ENCODE peak calls at places on chromosome 7, in ten cellular contexts. S is right lobe of liver; L is skeletal muscle cell; R is CD8-positive, alpha-beta T cell; U is IMR-90; Q is epithelial cell of esophagus; E is aorta; N is heart left ventricle; J is neuronal stem cell; O is dorsolateral prefrontal cortex. F is an unnamed sample.

GRCh38 chr7:32586291-32587221 is 91.3 kb downstream of the AVL9 start:
- DNase-seq in S (peak), L (peak), R (no peak), U (peak), Q (peak), E (no peak), N (peak), J (no peak), O (no peak), F (peak)

GRCh38 chr7:25720427-25720826 is 431.6 kb upstream of the NFE2L3 start:
- DNase-seq in S (no peak), L (no peak), R (no peak), U (peak), Q (peak), E (no peak), N (no peak), J (no peak), O (no peak), F (no peak)

GRCh38 chr7:145331076-145331475 is 495.2 kb upstream of the TPK1 start:
- DNase-seq in S (no peak), L (no peak), R (no peak), U (no peak), Q (no peak), E (no peak), N (no peak), J (no peak), O (no peak), F (no peak)

GRCh38 chr7:157359581-157359980 is 22.8 kb downstream of the DNAJB6 start:
- DNase-seq in S (no peak), L (no peak), R (no peak), U (no peak), Q (no peak), E (no peak), N (no peak), J (no peak), O (no peak), F (no peak)

GRCh38 chr7:151313857-151314256 is 27.8 kb upstream of the NUB1 start:
- DNase-seq in S (no peak), L (no peak), R (no peak), U (peak), Q (peak), E (peak), N (peak), J (no peak), O (peak), F (no peak)

GRCh38 chr7:40092152-40092551 is 42.3 kb downstream of the MPLKIP start:
- DNase-seq in S (no peak), L (no peak), R (no peak), U (no peak), Q (peak), E (no peak), N (no peak), J (no peak), O (no peak), F (no peak)

GRCh38 chr7:142153400-142153799 is 41.9 kb downstream of the MGAM2 start:
- DNase-seq in S (no peak), L (no peak), R (no peak), U (no peak), Q (peak), E (no peak), N (no peak), J (no peak), O (no peak), F (no peak)

GRCh38 chr7:3217166-3217565 is 83.9 kb upstream of the SDK1 start:
- DNase-seq in S (no peak), L (no peak), R (no peak), U (peak), Q (no peak), E (peak), N (peak), J (no peak), O (no peak), F (peak)

GRCh38 chr7:19464241-19464640 is 244.6 kb downstream of the POLR1F start:
- DNase-seq in S (no peak), L (peak), R (no peak), U (peak), Q (peak), E (no peak), N (no peak), J (no peak), O (no peak), F (peak)

GRCh38 chr7:143492799-143493568 is 15.3 kb downstream of the TAS2R41 start:
- DNase-seq in S (no peak), L (no peak), R (no peak), U (peak), Q (peak), E (no peak), N (no peak), J (no peak), O (no peak), F (no peak)

GRCh38 chr7:114081606-114082425 is 163.0 kb upstream of the PPP1R3A start:
- DNase-seq in S (no peak), L (peak), R (no peak), U (peak), Q (peak), E (no peak), N (no peak), J (peak), O (no peak), F (peak)

GRCh38 chr7:51430480-51431086 is 114.0 kb upstream of the COBL start:
- DNase-seq in S (no peak), L (no peak), R (peak), U (peak), Q (peak), E (no peak), N (no peak), J (peak), O (no peak), F (peak)

GRCh38 chr7:149140784-149141183 is 6.5 kb upstream of the ZNF398 start:
- DNase-seq in S (no peak), L (no peak), R (no peak), U (peak), Q (no peak), E (no peak), N (no peak), J (no peak), O (no peak), F (no peak)

GRCh38 chr7:135962802-135963201 is 14.4 kb downstream of the MTPN start:
- DNase-seq in S (no peak), L (no peak), R (no peak), U (no peak), Q (no peak), E (no peak), N (no peak), J (no peak), O (no peak), F (no peak)

GRCh38 chr7:66957595-66958290 is 36.7 kb downstream of the TMEM248 start:
- DNase-seq in S (no peak), L (no peak), R (no peak), U (no peak), Q (no peak), E (no peak), N (no peak), J (no peak), O (no peak), F (no peak)

GRCh38 chr7:35605760-35606159 is 89.2 kb downstream of the HERPUD2 start:
- DNase-seq in S (no peak), L (peak), R (no peak), U (peak), Q (peak), E (no peak), N (no peak), J (no peak), O (no peak), F (peak)

GRCh38 chr7:137421389-137421788 is 77.9 kb upstream of the PTN start:
- DNase-seq in S (no peak), L (no peak), R (no peak), U (peak), Q (no peak), E (no peak), N (no peak), J (no peak), O (no peak), F (no peak)

GRCh38 chr7:99679032-99679399 is 780 bp downstream of the CYP3A5 start:
- DNase-seq in S (no peak), L (no peak), R (no peak), U (peak), Q (peak), E (no peak), N (no peak), J (no peak), O (no peak), F (no peak)
- H3K4me3 ChIP-seq in S (peak), L (no peak), R (no peak), U (no peak), Q (peak), E (no peak), N (no peak), J (no peak), O (no peak), F (no peak)

DNA sequence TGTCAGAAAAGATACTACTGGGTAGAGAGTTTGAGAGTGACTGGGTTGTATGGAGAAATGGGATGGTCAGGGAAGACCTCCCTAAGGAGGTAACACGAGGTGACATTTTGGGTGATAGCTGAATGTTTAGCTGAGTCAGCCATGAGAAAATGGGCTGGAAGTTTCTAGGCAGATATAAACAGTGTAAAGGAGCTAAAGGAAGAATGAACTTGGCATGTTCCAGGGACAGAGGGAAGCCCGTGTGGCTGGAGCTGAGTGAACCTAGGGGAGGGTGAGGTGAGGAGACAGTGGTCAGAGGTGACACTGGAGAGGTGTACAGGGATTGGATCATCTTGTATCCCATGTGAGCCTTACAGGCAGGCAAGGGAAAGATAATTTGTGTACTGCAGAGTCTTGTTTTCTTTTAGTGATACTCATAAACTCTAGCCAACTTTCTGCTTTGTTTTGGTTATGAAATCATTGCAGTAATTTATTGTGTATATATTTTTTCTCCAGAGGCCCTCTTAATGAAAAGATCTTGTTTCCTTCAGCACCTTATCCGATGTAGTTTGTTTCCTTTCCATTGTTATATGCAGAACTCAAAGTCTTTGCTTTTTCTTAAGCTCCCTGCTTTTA is 1.8 kb downstream of the STARD3NL start:
- DNase-seq in S (no peak), L (no peak), R (no peak), U (peak), Q (no peak), E (no peak), N (no peak), J (no peak), O (no peak), F (no peak)
- H3K4me3 ChIP-seq in S (no peak), L (peak), R (no peak), U (peak), Q (no peak), E (no peak), N (peak), J (no peak), O (peak), F (peak)

GRCh38 chr7:106074257-106074656 is 37.9 kb downstream of the SYPL1 start:
- DNase-seq in S (no peak), L (no peak), R (no peak), U (no peak), Q (no peak), E (no peak), N (no peak), J (no peak), O (no peak), F (no peak)

GRCh38 chr7:106072715-106073091 is 39.4 kb downstream of the SYPL1 start:
- DNase-seq in S (no peak), L (no peak), R (no peak), U (no peak), Q (no peak), E (no peak), N (no peak), J (no peak), O (no peak), F (no peak)

GRCh38 chr7:106076537-106076936 is 35.6 kb downstream of the SYPL1 start:
- DNase-seq in S (no peak), L (no peak), R (no peak), U (no peak), Q (no peak), E (no peak), N (no peak), J (no peak), O (no peak), F (no peak)

GRCh38 chr7:106073701-106074100 is 38.4 kb downstream of the SYPL1 start:
- DNase-seq in S (no peak), L (no peak), R (no peak), U (no peak), Q (no peak), E (no peak), N (no peak), J (no peak), O (no peak), F (no peak)

GRCh38 chr7:106075937-106076336 is 36.2 kb downstream of the SYPL1 start:
- DNase-seq in S (no peak), L (no peak), R (no peak), U (no peak), Q (no peak), E (no peak), N (no peak), J (no peak), O (no peak), F (no peak)
- H3K4me3 ChIP-seq in S (no peak), L (no peak), R (no peak), U (no peak), Q (no peak), E (no peak), N (no peak), J (no peak), O (no peak), F (no peak)

DNA sequence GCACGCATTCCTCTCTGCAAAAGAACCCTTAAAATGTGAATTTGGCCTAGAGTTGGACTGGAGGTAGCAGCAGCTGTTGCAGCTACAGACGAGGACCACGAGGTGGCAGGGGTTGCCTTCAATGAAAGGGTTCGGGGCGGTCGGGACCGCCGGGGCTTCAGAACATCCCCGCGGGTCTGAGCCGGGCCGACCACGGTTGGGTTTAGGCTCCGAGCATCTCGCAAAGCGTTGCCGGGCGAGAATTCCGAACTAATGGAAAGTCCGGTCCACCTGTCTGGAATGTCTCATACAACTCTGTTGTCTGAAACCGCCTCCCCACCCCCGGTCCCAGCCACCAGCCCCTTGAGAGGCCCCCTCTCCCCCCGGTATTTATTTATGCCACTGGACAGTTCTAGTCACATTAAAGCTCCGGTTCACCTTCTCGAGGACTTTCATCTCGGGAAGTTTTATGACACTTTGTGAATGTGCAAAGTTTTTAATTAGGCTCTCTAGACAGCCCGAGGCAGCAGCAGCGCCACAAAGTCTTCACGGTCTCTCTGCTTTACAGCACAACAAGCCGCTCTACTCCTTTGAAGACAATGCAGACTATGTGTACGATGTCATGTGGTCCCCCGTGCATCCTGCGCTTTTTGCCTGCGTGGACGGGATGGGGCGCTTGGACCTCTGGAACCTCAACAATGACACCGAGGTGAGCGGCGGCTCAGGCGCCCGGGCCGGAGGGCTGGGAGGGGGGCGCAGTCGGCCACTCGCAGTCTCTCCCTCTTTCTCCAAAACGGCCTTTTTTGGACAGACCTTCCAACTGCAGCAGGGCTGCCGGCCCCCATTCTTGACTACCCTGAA is 246.2 kb downstream of the SLC25A13 start:
- DNase-seq in S (peak), L (peak), R (peak), U (peak), Q (peak), E (peak), N (peak), J (peak), O (peak), F (peak)
- H3K4me3 ChIP-seq in S (peak), L (peak), R (peak), U (peak), Q (peak), E (peak), N (peak), J (peak), O (peak), F (peak)

DNA sequence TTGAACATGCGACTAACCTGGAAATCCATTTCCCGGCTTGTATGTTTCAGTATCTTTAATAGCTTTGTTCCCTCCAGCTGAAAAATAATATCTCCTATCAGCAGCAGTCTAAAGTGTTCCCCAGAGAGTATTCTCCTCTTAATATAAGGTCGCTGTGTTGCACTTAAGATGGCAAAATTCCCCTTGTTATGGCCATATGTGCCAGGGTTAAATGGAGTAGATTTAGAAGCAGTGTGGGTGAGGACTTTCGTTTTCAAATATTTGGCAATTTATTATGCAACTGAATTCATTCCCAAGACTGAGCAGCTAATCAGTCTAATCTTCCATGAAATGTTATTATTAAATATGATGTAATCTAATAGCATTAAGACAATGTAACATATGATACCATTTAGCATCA is 54.9 kb upstream of the ZPBP start:
- DNase-seq in S (no peak), L (no peak), R (no peak), U (no peak), Q (no peak), E (no peak), N (no peak), J (no peak), O (no peak), F (no peak)
- H3K4me3 ChIP-seq in S (no peak), L (no peak), R (no peak), U (no peak), Q (no peak), E (no peak), N (no peak), J (no peak), O (no peak), F (no peak)

DNA sequence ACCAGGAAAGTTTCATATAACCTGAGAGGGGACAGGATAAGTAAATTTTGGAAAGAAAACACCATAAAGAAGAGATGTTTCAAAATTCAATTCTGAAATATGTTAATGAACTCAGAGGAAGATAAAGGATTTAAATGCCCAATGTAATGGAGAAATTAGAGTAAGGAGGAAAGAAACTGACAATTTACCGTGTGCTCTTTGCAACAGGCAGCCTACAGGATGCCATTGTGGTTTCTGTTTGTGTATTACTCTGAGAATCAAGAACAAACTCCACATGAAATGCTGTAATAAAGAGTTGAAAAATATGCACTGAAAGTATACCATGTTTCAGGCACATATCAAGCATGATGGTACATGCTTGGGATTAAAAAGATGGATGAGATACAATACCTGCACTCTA is 44.8 kb upstream of the GLCCI1 start:
- DNase-seq in S (no peak), L (no peak), R (no peak), U (no peak), Q (no peak), E (no peak), N (no peak), J (no peak), O (no peak), F (no peak)
- H3K4me3 ChIP-seq in S (no peak), L (no peak), R (no peak), U (no peak), Q (no peak), E (no peak), N (no peak), J (no peak), O (no peak), F (no peak)